ENCODE peak calls at places on chromosomes 7 and 10, in five cellular contexts. B is transverse colon, W is ascending aorta, F is pancreas, X is testis. C is an unnamed sample.

GRCh38 chr7:136045992-136046391 is 68.8 kb upstream of the MTPN start:
- DNase-seq in B (no peak), W (no peak), F (no peak), X (peak; percentile 82), C (no peak)

GRCh38 chr7:151075978-151076426 is 4.6 kb downstream of the FASTK start:
- DNase-seq in B (no peak), W (no peak), F (no peak), X (no peak), C (no peak)

GRCh38 chr7:39406464-39406863 is 159.7 kb upstream of the YAE1 start:
- DNase-seq in B (no peak), W (no peak), F (no peak), X (no peak), C (no peak)

GRCh38 chr7:42967391-42967790 is 35.2 kb downstream of the MRPL32 start:
- DNase-seq in B (no peak), W (no peak), F (no peak), X (no peak), C (no peak)

GRCh38 chr7:96285579-96285978 is 36.3 kb downstream of the SLC25A13 start:
- DNase-seq in B (no peak), W (no peak), F (no peak), X (no peak), C (no peak)

GRCh38 chr7:91759205-91759863 is 121.2 kb downstream of the MTERF1 start:
- DNase-seq in B (peak; percentile 93), W (no peak), F (no peak), X (no peak), C (no peak)

GRCh38 chr10:32795598-32796183 is 162.3 kb downstream of the ITGB1 start:
- DNase-seq in B (no peak), W (no peak), F (no peak), X (no peak), C (no peak)

GRCh38 chr7:116582164-116582732 is 57.4 kb downstream of the CAV1 start:
- DNase-seq in B (no peak), W (no peak), F (no peak), X (no peak), C (no peak)

GRCh38 chr7:69365588-69366241 is 232.6 kb upstream of the AUTS2 start:
- DNase-seq in B (no peak), W (no peak), F (no peak), X (no peak), C (no peak)

GRCh38 chr7:145903658-145904057 is 212.9 kb upstream of the CNTNAP2 start:
- DNase-seq in B (no peak), W (no peak), F (no peak), X (no peak), C (no peak)

GRCh38 chr10:11757820-11758463 is 15.8 kb downstream of the ECHDC3 start:
- DNase-seq in B (peak; percentile 89), W (peak; percentile 67), F (peak; percentile 87), X (peak; percentile 91), C (peak; percentile 95)

GRCh38 chr7:141533149-141533949 is 17.9 kb upstream of the AGK start:
- DNase-seq in B (peak; percentile 64), W (no peak), F (peak; percentile 38), X (peak; percentile 86), C (peak; percentile 73)

GRCh38 chr7:95631545-95631944 is 35.2 kb upstream of the PDK4 start:
- DNase-seq in B (no peak), W (no peak), F (no peak), X (no peak), C (no peak)

GRCh38 chr10:91569522-91569921 is 63.3 kb downstream of the PPP1R3C start:
- DNase-seq in B (no peak), W (no peak), F (no peak), X (no peak), C (no peak)

GRCh38 chr10:43878386-43878785 is 229.7 kb upstream of the ZNF32 start:
- DNase-seq in B (no peak), W (no peak), F (no peak), X (no peak), C (peak; percentile 66)

DNA sequence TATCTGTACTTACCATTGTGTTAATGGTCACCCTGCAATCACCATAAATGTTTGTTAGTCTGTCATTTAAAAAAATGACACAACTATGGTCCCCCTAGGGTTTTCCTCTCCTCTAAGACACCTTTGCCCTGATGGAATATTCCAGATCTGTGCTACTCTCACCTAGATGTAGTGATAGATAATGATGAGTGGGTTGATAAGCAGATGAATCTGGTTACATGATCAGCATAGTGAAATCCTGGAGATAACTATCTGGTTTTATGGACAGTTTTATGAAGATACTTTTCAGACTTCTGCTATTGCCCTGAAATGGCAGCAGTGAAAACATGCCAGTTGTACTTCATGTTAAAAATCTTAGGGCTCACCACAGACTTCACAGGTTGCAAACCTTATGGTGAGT is 152.4 kb downstream of the GATA3 start:
- DNase-seq in B (no peak), W (no peak), F (no peak), X (no peak), C (no peak)
- TF ChIP-seq CTCF in B (no peak), W (no peak), F (no peak), X (no peak), C (no peak)

DNA sequence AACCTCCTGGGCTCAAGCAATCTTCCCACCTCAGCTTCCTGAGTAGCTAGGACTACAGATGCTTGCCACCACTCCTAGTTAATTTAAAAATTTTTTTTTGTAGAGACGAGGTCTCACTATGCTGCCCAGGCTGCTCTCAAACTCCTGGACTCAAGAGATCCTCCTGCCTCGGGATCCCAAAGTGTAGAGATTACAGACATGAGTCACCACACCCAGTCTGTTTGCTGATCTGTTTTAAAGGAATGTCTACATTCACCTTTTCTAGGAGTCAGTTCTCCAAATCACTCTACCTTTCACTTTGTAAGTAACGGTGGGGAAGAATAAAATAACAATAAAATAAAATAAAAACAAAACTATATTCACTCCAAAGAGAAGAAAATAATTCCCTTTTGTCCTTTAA is 86.6 kb upstream of the AGBL3 start:
- DNase-seq in B (no peak), W (no peak), F (no peak), X (no peak), C (no peak)
- H3K27ac ChIP-seq in B (peak overlapping the region; percentile 52), W (peak overlapping the region; percentile 77), F (no peak overlapping the region), X (no peak overlapping the region), C (peak overlapping the region; percentile 36)

DNA sequence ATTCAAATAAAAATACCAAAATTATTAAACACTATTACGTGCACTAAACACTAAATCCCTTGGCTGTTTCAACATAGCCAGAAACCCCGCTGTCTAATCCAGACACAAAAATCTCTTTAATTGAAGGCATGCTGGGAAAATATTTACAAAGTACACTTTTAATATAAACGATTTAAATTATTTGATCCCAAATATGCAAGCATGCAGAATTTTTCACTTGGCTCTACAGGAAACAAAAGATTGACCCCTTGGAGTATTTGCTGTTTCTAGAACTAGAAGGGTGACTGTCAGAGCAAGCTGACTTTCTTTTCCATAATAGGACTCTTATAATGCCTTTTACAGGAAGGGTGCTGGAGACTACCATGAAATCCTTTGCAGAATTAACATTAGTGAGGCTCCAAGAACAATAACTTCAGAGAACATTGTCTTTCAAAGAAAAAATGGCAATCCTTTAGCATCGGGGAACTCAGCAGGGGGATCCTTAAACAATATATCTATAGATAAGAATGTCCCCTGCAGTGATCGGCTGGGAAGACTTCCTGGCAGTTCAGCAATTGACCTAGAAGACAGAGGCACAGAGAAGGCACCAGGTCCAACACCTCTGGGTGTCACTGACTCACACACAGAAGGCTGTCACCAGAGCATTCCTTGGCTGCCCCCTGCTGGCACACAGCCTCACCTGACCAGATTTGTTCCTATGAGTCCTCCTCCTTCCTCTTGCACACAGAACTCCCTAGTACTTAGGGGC is 55.8 kb upstream of the MRLN start:
- DNase-seq in B (peak; percentile 86), W (no peak), F (peak; percentile 47), X (peak; percentile 91), C (peak; percentile 95)
- H3K36me3 ChIP-seq in B (no peaks in the 10 kb centered on the region), W (peaks cover 56% of the 10 kb centered on the region), F (peaks cover 5% of the 10 kb centered on the region), X (no peaks in the 10 kb centered on the region), C (no peaks in the 10 kb centered on the region)

DNA sequence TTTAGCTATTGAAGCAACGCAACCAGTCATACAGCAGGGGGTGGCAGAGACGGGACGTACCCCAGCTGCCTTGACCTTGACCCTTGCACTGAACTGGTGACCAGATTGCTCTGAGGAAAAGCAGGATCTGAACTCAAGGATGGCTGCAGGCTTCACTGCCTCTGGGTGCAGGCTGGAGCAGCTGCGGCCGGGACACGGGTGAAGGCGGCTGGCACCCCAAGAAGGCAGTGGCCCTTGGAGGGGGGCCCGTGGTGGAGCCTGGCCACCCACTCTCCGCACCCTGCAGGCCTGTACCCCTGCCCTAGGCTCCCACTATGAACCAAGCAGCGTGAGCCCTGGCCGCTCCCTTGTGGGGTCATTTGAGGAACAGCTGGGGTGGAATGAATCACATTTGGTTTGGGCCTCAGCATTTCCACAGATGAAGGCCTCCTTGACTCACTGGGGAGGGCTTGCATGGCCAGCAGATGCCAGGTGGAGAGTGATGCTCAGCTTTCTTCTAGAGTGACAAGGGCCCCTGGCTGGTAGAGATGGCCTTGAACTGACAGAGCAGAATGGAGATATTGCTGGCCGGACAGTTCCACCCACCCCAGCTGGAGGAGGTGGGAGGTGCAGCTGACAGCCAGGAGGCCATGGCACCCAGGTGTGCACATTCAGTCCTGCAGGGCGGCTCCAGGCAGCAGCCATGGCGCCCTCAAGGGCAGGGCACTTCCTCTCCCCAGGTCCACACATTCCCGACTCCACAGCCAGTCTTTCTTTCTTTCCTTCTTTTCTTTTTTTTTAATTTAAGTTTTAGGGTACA is 218.8 kb downstream of the WDR37 start:
- DNase-seq in B (no peak), W (no peak), F (no peak), X (no peak), C (no peak)
- TF ChIP-seq CTCF in B (no peak), W (no peak), F (no peak), X (no peak), C (no peak)

GRCh38 chr7:100413889-100414288 is 14.6 kb downstream of the ZCWPW1 start:
- DNase-seq in B (no peak), W (no peak), F (no peak), X (no peak), C (no peak)

GRCh38 chr7:100418930-100419659 is 9.4 kb downstream of the ZCWPW1 start:
- DNase-seq in B (no peak), W (no peak), F (no peak), X (no peak), C (no peak)

GRCh38 chr7:100419660-100420226 is 8.8 kb downstream of the ZCWPW1 start:
- DNase-seq in B (no peak), W (no peak), F (no peak), X (no peak), C (no peak)

GRCh38 chr7:100413286-100413685 is 15.2 kb downstream of the ZCWPW1 start:
- DNase-seq in B (no peak), W (no peak), F (no peak), X (no peak), C (no peak)

GRCh38 chr7:100415448-100415847 is 13.1 kb downstream of the ZCWPW1 start:
- DNase-seq in B (no peak), W (no peak), F (no peak), X (no peak), C (no peak)
- H3K27ac ChIP-seq in B (no peak overlapping the region), W (no peak overlapping the region), F (no peak overlapping the region), X (no peak overlapping the region), C (no peak overlapping the region)

DNA sequence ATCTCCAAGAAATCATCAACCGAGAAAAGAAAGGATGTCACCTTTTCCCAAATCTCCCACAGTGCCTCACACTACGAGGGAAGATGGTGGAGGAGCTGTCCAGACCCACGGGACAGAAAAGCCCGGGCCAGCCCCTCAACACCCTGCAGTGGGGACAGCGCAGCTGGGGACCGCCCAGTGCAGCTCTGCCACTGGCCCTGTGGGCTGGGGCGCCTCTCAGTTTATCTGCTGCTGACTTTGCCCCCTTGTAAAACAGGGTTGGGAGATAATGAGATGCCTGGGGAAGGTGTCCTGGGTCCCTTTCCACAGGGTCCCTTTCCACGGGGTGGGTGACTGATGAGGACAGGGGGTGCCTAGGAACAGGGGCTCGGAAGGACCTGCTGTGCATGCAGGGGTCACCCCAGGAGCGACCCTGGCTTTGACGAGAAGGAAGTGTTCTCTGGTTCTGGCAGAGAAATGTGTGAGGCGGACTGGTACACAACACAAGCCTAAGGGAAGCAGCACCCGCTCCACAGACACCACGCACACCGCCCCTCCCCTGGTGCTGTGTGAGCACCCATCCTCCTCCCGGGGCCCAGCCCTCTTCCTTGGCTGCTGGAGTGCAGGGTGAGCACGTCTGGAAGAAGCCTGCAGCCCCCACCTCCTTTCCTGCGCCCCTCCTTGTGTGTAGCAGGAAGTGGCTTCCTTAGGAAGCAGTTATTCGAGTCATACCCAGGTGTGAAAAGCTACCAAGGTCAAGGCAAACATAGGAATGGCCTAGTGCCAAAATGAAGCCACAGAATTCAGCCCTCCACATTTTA is 339.9 kb downstream of the DNAJB6 start:
- DNase-seq in B (no peak), W (no peak), F (no peak), X (no peak), C (peak; percentile 7)
- H3K36me3 ChIP-seq in B (no peaks in the 10 kb centered on the region), W (no peaks in the 10 kb centered on the region), F (no peaks in the 10 kb centered on the region), X (no peaks in the 10 kb centered on the region), C (no peaks in the 10 kb centered on the region)

C was measured in adrenal gland.